ENCODE peak calls at places on chromosome 9, in eight cellular contexts. One of them, this sample, is unnamed.
A peak's percentile ranks its signal among the peaks of the same experiment; 100 is the strongest.

GRCh38 chr9:120436937-120437592 is 142.9 kb downstream of the CDK5RAP2 start:
- DNase-seq in sigmoid colon: peak; percentile 66
- DNase-seq in heart left ventricle: peak; percentile 12
- DNase-seq in pancreas: no peak
- DNase-seq in CD4-positive, alpha-beta memory T cell: no peak
- DNase-seq in breast epithelium: no peak
- DNase-seq in ascending aorta: peak; percentile 67
- DNase-seq in DND-41: no peak
- DNase-seq in this sample: peak; percentile 24

GRCh38 chr9:136181784-136182421 is 23.0 kb downstream of the LHX3 start:
- DNase-seq in sigmoid colon: no peak
- DNase-seq in heart left ventricle: no peak
- DNase-seq in pancreas: no peak
- DNase-seq in CD4-positive, alpha-beta memory T cell: no peak
- DNase-seq in breast epithelium: no peak
- DNase-seq in ascending aorta: no peak
- DNase-seq in DND-41: no peak
- DNase-seq in this sample: no peak

GRCh38 chr9:100028201-100028784 is 70.5 kb downstream of the ERP44 start:
- DNase-seq in sigmoid colon: peak; percentile 73
- DNase-seq in heart left ventricle: peak; percentile 65
- DNase-seq in pancreas: peak; percentile 77
- DNase-seq in CD4-positive, alpha-beta memory T cell: peak; percentile 47
- DNase-seq in breast epithelium: peak; percentile 26
- DNase-seq in ascending aorta: peak; percentile 77
- DNase-seq in DND-41: peak; percentile 58
- DNase-seq in this sample: peak; percentile 74

GRCh38 chr9:132671620-132672412 is 1.6 kb downstream of the GTF3C4 start:
- DNase-seq in sigmoid colon: no peak
- DNase-seq in heart left ventricle: no peak
- DNase-seq in pancreas: no peak
- DNase-seq in CD4-positive, alpha-beta memory T cell: no peak
- DNase-seq in breast epithelium: no peak
- DNase-seq in ascending aorta: no peak
- DNase-seq in DND-41: no peak
- DNase-seq in this sample: no peak

GRCh38 chr9:33443047-33443446 is 4.3 kb downstream of the AQP3 start:
- DNase-seq in sigmoid colon: no peak
- DNase-seq in heart left ventricle: no peak
- DNase-seq in pancreas: no peak
- DNase-seq in CD4-positive, alpha-beta memory T cell: no peak
- DNase-seq in breast epithelium: peak; percentile 30
- DNase-seq in ascending aorta: no peak
- DNase-seq in DND-41: no peak
- DNase-seq in this sample: no peak

GRCh38 chr9:297104-297794 is 82.6 kb downstream of the DOCK8 start:
- DNase-seq in sigmoid colon: no peak
- DNase-seq in heart left ventricle: no peak
- DNase-seq in pancreas: no peak
- DNase-seq in CD4-positive, alpha-beta memory T cell: no peak
- DNase-seq in breast epithelium: peak; percentile 82
- DNase-seq in ascending aorta: peak; percentile 71
- DNase-seq in DND-41: no peak
- DNase-seq in this sample: peak; percentile 12

GRCh38 chr9:133141833-133142594 is 21.0 kb upstream of the RALGDS start:
- DNase-seq in sigmoid colon: peak; percentile 75
- DNase-seq in heart left ventricle: peak; percentile 59
- DNase-seq in pancreas: peak; percentile 89
- DNase-seq in CD4-positive, alpha-beta memory T cell: peak; percentile 85
- DNase-seq in breast epithelium: peak; percentile 70
- DNase-seq in ascending aorta: no peak
- DNase-seq in DND-41: peak; percentile 26
- DNase-seq in this sample: peak; percentile 66

GRCh38 chr9:107523539-107523938 is 34.0 kb upstream of the KLF4 start:
- DNase-seq in sigmoid colon: no peak
- DNase-seq in heart left ventricle: no peak
- DNase-seq in pancreas: no peak
- DNase-seq in CD4-positive, alpha-beta memory T cell: no peak
- DNase-seq in breast epithelium: no peak
- DNase-seq in ascending aorta: no peak
- DNase-seq in DND-41: no peak
- DNase-seq in this sample: no peak

GRCh38 chr9:4663956-4664355 is 1.9 kb downstream of the PLPP6 start:
- DNase-seq in sigmoid colon: no peak
- DNase-seq in heart left ventricle: no peak
- DNase-seq in pancreas: no peak
- DNase-seq in CD4-positive, alpha-beta memory T cell: no peak
- DNase-seq in breast epithelium: no peak
- DNase-seq in ascending aorta: no peak
- DNase-seq in DND-41: no peak
- DNase-seq in this sample: no peak

GRCh38 chr9:4666042-4666699 is at the start of gene SPATA6L:
- DNase-seq in sigmoid colon: peak; percentile 88
- DNase-seq in heart left ventricle: peak; percentile 73
- DNase-seq in pancreas: peak; percentile 86
- DNase-seq in CD4-positive, alpha-beta memory T cell: peak; percentile 36
- DNase-seq in breast epithelium: peak; percentile 70
- DNase-seq in ascending aorta: peak; percentile 83
- DNase-seq in DND-41: no peak
- DNase-seq in this sample: peak; percentile 68

GRCh38 chr9:4667681-4668080 is 1.4 kb upstream of the SPATA6L start:
- DNase-seq in sigmoid colon: no peak
- DNase-seq in heart left ventricle: no peak
- DNase-seq in pancreas: no peak
- DNase-seq in CD4-positive, alpha-beta memory T cell: peak; percentile 57
- DNase-seq in breast epithelium: no peak
- DNase-seq in ascending aorta: no peak
- DNase-seq in DND-41: no peak
- DNase-seq in this sample: no peak

GRCh38 chr9:4662989-4663792 is 1.1 kb downstream of the PLPP6 start:
- DNase-seq in sigmoid colon: no peak
- DNase-seq in heart left ventricle: no peak
- DNase-seq in pancreas: no peak
- DNase-seq in CD4-positive, alpha-beta memory T cell: peak; percentile 53
- DNase-seq in breast epithelium: no peak
- DNase-seq in ascending aorta: no peak
- DNase-seq in DND-41: no peak
- DNase-seq in this sample: no peak

DNA sequence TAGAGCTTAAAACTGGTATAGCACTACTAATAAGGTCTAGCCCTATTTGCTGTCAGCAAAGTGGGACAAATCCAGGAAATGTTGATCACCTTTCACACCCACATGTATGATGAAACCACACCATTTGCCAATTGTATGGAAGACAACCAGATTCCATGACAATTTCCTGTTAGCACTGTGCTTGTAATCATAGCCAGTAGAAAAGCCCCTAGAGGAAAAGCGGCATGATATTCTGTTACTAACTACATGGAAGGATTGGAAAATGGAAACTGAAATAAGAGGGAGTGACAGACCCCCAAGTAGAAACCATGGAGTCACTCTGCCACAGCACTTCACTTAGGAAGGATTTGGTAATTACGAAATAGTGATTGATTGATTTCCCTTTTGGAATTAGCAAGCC is 923 bp downstream of the SPATA6L start:
- DNase-seq in sigmoid colon: no peak
- DNase-seq in heart left ventricle: no peak
- DNase-seq in pancreas: no peak
- DNase-seq in CD4-positive, alpha-beta memory T cell: no peak
- DNase-seq in breast epithelium: no peak
- DNase-seq in ascending aorta: no peak
- DNase-seq in DND-41: no peak
- DNase-seq in this sample: no peak
- H3K4me1 ChIP-seq in sigmoid colon: peaks cover 20% of the 10 kb centered on the region
- H3K4me1 ChIP-seq in heart left ventricle: peaks cover 40% of the 10 kb centered on the region
- H3K4me1 ChIP-seq in pancreas: peaks cover 30% of the 10 kb centered on the region
- H3K4me1 ChIP-seq in CD4-positive, alpha-beta memory T cell: peaks cover 71% of the 10 kb centered on the region
- H3K4me1 ChIP-seq in breast epithelium: no peaks in the 10 kb centered on the region
- H3K4me1 ChIP-seq in ascending aorta: peaks cover 7% of the 10 kb centered on the region
- H3K4me1 ChIP-seq in DND-41: peaks cover 37% of the 10 kb centered on the region
- H3K4me1 ChIP-seq in this sample: peaks cover 56% of the 10 kb centered on the region

GRCh38 chr9:124042168-124042775 is 30.7 kb downstream of the LHX2 start:
- DNase-seq in sigmoid colon: peak; percentile 63
- DNase-seq in heart left ventricle: no peak
- DNase-seq in pancreas: no peak
- DNase-seq in CD4-positive, alpha-beta memory T cell: no peak
- DNase-seq in breast epithelium: no peak
- DNase-seq in ascending aorta: no peak
- DNase-seq in DND-41: no peak
- DNase-seq in this sample: no peak

GRCh38 chr9:124040186-124040920 is 28.8 kb downstream of the LHX2 start:
- DNase-seq in sigmoid colon: peak; percentile 45
- DNase-seq in heart left ventricle: no peak
- DNase-seq in pancreas: no peak
- DNase-seq in CD4-positive, alpha-beta memory T cell: no peak
- DNase-seq in breast epithelium: no peak
- DNase-seq in ascending aorta: no peak
- DNase-seq in DND-41: no peak
- DNase-seq in this sample: no peak

GRCh38 chr9:124038790-124039633 is 27.4 kb downstream of the LHX2 start:
- DNase-seq in sigmoid colon: peak; percentile 38
- DNase-seq in heart left ventricle: no peak
- DNase-seq in pancreas: no peak
- DNase-seq in CD4-positive, alpha-beta memory T cell: no peak
- DNase-seq in breast epithelium: no peak
- DNase-seq in ascending aorta: no peak
- DNase-seq in DND-41: no peak
- DNase-seq in this sample: no peak

GRCh38 chr9:124041817-124042116 is 30.2 kb downstream of the LHX2 start:
- DNase-seq in sigmoid colon: no peak
- DNase-seq in heart left ventricle: no peak
- DNase-seq in pancreas: no peak
- DNase-seq in CD4-positive, alpha-beta memory T cell: no peak
- DNase-seq in breast epithelium: no peak
- DNase-seq in ascending aorta: no peak
- DNase-seq in DND-41: no peak
- DNase-seq in this sample: no peak

DNA sequence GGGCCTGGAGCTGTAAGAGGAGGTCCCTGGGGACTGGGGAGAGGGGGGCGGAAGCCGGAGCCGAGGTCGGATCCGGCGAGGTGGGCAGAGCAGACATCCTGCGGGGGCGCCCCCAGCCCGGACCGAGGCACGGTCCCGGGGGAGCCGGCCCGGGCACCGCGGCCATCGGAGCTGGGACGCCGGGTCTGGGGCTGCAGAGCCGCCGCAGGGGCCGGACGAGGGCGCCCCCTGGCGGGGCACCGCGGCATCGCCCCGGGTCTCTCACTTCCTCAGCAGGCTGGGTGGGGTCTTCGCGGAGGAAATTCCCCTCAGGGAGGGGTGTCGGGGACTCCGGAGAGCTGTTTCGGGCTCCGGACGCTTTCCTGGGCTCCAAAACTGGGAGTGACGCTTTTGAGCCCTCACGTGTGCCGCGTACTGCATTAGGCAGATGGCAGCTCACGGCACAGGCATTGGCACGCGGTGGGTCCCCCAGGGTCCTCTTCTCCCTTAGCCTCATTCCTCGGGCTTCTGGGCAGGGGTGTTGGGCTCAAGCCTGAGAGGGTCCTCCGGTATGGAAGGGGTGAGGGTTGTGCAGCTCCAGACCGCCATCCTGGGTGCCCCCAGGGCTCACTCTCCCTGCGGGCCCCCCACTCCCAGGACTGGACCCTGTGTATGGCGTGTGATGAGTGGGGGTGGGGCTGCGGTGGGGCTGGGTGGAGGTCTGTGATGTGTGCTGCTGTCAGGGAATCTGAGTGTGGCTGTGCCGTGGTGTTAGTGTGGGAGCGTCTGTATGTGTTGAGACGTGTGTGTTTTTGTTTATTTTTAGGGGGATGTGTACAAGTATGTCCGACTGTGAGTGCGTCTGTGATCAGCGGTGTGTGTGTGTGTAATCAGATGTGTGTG is 29.6 kb downstream of the LHX2 start:
- DNase-seq in sigmoid colon: no peak
- DNase-seq in heart left ventricle: no peak
- DNase-seq in pancreas: peak; percentile 86
- DNase-seq in CD4-positive, alpha-beta memory T cell: peak; percentile 30
- DNase-seq in breast epithelium: no peak
- DNase-seq in ascending aorta: no peak
- DNase-seq in DND-41: no peak
- DNase-seq in this sample: peak; percentile 24
- H3K27me3 ChIP-seq in sigmoid colon: peaks cover 95% of the 10 kb centered on the region
- H3K27me3 ChIP-seq in heart left ventricle: peaks cover 74% of the 10 kb centered on the region
- H3K27me3 ChIP-seq in pancreas: no peaks in the 10 kb centered on the region
- H3K27me3 ChIP-seq in CD4-positive, alpha-beta memory T cell: peaks cover 16% of the 10 kb centered on the region
- H3K27me3 ChIP-seq in breast epithelium: peaks cover 23% of the 10 kb centered on the region
- H3K27me3 ChIP-seq in ascending aorta: peaks cover 8% of the 10 kb centered on the region
- H3K27me3 ChIP-seq in DND-41: no peaks in the 10 kb centered on the region
- H3K27me3 ChIP-seq in this sample: peaks cover 65% of the 10 kb centered on the region

DNA sequence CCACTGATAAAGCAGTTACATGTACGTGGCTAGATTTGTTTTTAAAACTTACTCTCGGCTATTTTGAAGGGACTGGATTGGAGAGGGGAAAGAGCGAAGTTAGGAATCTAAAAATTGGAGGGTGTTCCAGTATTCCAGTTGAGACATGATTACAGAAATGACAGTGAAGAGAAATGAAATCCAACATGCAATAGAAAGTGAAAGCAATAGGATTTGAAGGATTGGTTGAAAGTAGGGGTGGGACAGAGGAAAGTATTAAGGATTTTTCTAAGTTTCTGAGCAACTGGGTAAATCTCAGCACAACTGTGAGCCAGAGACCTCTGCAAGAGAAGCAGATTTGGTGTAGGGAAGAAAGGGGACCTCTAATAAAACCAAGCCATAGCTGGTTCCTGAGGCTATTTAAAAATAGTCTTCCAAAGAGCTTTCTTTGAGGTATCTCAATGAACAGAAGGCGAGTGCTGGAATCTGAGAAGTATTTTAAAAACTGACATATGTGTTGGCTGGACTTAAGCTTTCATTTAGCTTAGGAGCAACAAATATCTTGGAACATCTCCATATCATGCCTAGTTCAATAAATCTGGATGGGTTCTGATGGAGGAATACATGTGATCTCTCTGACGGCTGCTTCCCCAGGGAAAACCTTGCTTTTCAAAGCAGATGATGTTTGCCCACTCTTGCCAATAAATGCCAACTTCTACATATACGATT is 110.4 kb upstream of the IFNK start:
- DNase-seq in sigmoid colon: no peak
- DNase-seq in heart left ventricle: no peak
- DNase-seq in pancreas: no peak
- DNase-seq in CD4-positive, alpha-beta memory T cell: no peak
- DNase-seq in breast epithelium: no peak
- DNase-seq in ascending aorta: no peak
- DNase-seq in DND-41: no peak
- DNase-seq in this sample: no peak
- H3K27ac ChIP-seq in sigmoid colon: peak overlapping the region; percentile 53
- H3K27ac ChIP-seq in heart left ventricle: peak overlapping the region; percentile 39
- H3K27ac ChIP-seq in pancreas: no peak overlapping the region
- H3K27ac ChIP-seq in CD4-positive, alpha-beta memory T cell: no peak overlapping the region
- H3K27ac ChIP-seq in breast epithelium: peak overlapping the region; percentile 68
- H3K27ac ChIP-seq in ascending aorta: peak overlapping the region; percentile 49
- H3K27ac ChIP-seq in DND-41: no peak overlapping the region
- H3K27ac ChIP-seq in this sample: peak overlapping the region; percentile 31

DNA sequence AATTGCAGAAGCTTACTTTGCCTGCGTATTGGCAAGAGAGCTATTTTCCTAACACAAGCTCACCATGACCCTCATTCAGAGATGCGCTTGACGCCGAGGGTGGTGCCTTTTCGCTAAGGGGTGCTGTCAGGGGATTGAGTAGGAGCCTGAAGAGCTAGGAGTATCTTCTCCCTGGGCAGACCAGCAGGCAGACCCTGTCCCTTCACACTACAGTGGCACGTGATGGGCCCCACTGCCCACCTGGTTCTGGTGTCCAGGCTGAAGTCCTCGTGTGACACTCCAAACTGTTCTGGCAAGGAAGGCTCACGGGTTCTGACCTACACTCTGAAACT is 198.3 kb downstream of the AUH start:
- DNase-seq in sigmoid colon: no peak
- DNase-seq in heart left ventricle: no peak
- DNase-seq in pancreas: no peak
- DNase-seq in CD4-positive, alpha-beta memory T cell: no peak
- DNase-seq in breast epithelium: no peak
- DNase-seq in ascending aorta: peak; percentile 55
- DNase-seq in DND-41: no peak
- DNase-seq in this sample: no peak
- H3K4me1 ChIP-seq in sigmoid colon: peaks cover 8% of the 10 kb centered on the region
- H3K4me1 ChIP-seq in heart left ventricle: peaks cover 33% of the 10 kb centered on the region
- H3K4me1 ChIP-seq in pancreas: no peaks in the 10 kb centered on the region
- H3K4me1 ChIP-seq in CD4-positive, alpha-beta memory T cell: peaks cover 43% of the 10 kb centered on the region
- H3K4me1 ChIP-seq in breast epithelium: no peaks in the 10 kb centered on the region
- H3K4me1 ChIP-seq in ascending aorta: no peaks in the 10 kb centered on the region
- H3K4me1 ChIP-seq in DND-41: peaks cover 25% of the 10 kb centered on the region
- H3K4me1 ChIP-seq in this sample: no peaks in the 10 kb centered on the region

This sample was measured in heart right ventricle.